ENCODE peak calls at places on chromosome 16, in four cellular contexts. One of them, this sample, is unnamed.

GRCh38 chr16:23807028-23807427 is 28.8 kb upstream of the PRKCB start:
- DNase-seq in H1: no peak
- DNase-seq in GM12878: no peak
- DNase-seq in HepG2: no peak
- DNase-seq in this sample: no peak

GRCh38 chr16:46972971-46973456 is 460 bp downstream of the DNAJA2 start:
- DNase-seq in H1: peak
- DNase-seq in GM12878: no peak
- DNase-seq in HepG2: peak
- DNase-seq in this sample: no peak

GRCh38 chr16:8929086-8929748 is 34.5 kb downstream of the USP7 start:
- DNase-seq in H1: no peak
- DNase-seq in GM12878: peak
- DNase-seq in HepG2: no peak
- DNase-seq in this sample: no peak

GRCh38 chr16:57303910-57304168 is 19.4 kb upstream of the PLLP start:
- DNase-seq in H1: no peak
- DNase-seq in GM12878: no peak
- DNase-seq in HepG2: no peak
- DNase-seq in this sample: no peak

GRCh38 chr16:6207124-6207523 is 1109.5 kb upstream of the EEF2KMT start:
- DNase-seq in H1: no peak
- DNase-seq in GM12878: no peak
- DNase-seq in HepG2: no peak
- DNase-seq in this sample: no peak

GRCh38 chr16:24463196-24463945 is 76.0 kb upstream of the RBBP6 start:
- DNase-seq in H1: no peak
- DNase-seq in GM12878: no peak
- DNase-seq in HepG2: no peak
- DNase-seq in this sample: no peak

GRCh38 chr16:26983426-26983825 is 83.3 kb upstream of the C16orf82 start:
- DNase-seq in H1: no peak
- DNase-seq in GM12878: no peak
- DNase-seq in HepG2: no peak
- DNase-seq in this sample: peak

GRCh38 chr16:75550211-75550662 is 5.8 kb downstream of the TMEM231 start:
- DNase-seq in H1: no peak
- DNase-seq in GM12878: peak
- DNase-seq in HepG2: peak
- DNase-seq in this sample: peak

GRCh38 chr16:73125860-73126259 is 77.9 kb upstream of the ZFHX3 start:
- DNase-seq in H1: no peak
- DNase-seq in GM12878: no peak
- DNase-seq in HepG2: no peak
- DNase-seq in this sample: no peak

GRCh38 chr16:31696968-31697743 is 169.5 kb downstream of the AHSP start:
- DNase-seq in H1: no peak
- DNase-seq in GM12878: no peak
- DNase-seq in HepG2: peak
- DNase-seq in this sample: peak

GRCh38 chr16:53043986-53044571 is 8.6 kb downstream of the CHD9NB start:
- DNase-seq in H1: peak
- DNase-seq in GM12878: no peak
- DNase-seq in HepG2: peak
- DNase-seq in this sample: peak

GRCh38 chr16:86202267-86202666 is 303.3 kb downstream of the IRF8 start:
- DNase-seq in H1: no peak
- DNase-seq in GM12878: no peak
- DNase-seq in HepG2: no peak
- DNase-seq in this sample: no peak

GRCh38 chr16:64172191-64172590 is 949.7 kb downstream of the CDH11 start:
- DNase-seq in H1: no peak
- DNase-seq in GM12878: no peak
- DNase-seq in HepG2: no peak
- DNase-seq in this sample: no peak

GRCh38 chr16:15672514-15673167 is 22.6 kb downstream of the NDE1 start:
- DNase-seq in H1: no peak
- DNase-seq in GM12878: no peak
- DNase-seq in HepG2: peak
- DNase-seq in this sample: peak

GRCh38 chr16:69620564-69620963 is 54.8 kb downstream of the NFAT5 start:
- DNase-seq in H1: no peak
- DNase-seq in GM12878: no peak
- DNase-seq in HepG2: no peak
- DNase-seq in this sample: no peak

GRCh38 chr16:80899804-80900592 is 95.6 kb upstream of the CDYL2 start:
- DNase-seq in H1: peak
- DNase-seq in GM12878: no peak
- DNase-seq in HepG2: peak
- DNase-seq in this sample: no peak

GRCh38 chr16:86252596-86252995 is 257.7 kb upstream of the FOXF1 start:
- DNase-seq in H1: peak
- DNase-seq in GM12878: no peak
- DNase-seq in HepG2: no peak
- DNase-seq in this sample: peak

GRCh38 chr16:27223226-27223610 is 19.9 kb downstream of the KDM8 start:
- DNase-seq in H1: no peak
- DNase-seq in GM12878: no peak
- DNase-seq in HepG2: no peak
- DNase-seq in this sample: no peak

GRCh38 chr16:89536886-89537548 is 23.5 kb upstream of the RPL13 start:
- DNase-seq in H1: no peak
- DNase-seq in GM12878: no peak
- DNase-seq in HepG2: no peak
- DNase-seq in this sample: no peak

GRCh38 chr16:30896890-30897730 is 696 bp downstream of the CTF1 start:
- DNase-seq in H1: peak
- DNase-seq in GM12878: no peak
- DNase-seq in HepG2: peak
- DNase-seq in this sample: peak

GRCh38 chr16:87800497-87800896 is 34.7 kb upstream of the KLHDC4 start:
- DNase-seq in H1: no peak
- DNase-seq in GM12878: no peak
- DNase-seq in HepG2: no peak
- DNase-seq in this sample: no peak

GRCh38 chr16:48321307-48322036 is 63.7 kb downstream of the SIAH1 start:
- DNase-seq in H1: no peak
- DNase-seq in GM12878: no peak
- DNase-seq in HepG2: no peak
- DNase-seq in this sample: no peak

GRCh38 chr16:9836118-9836736 is 346.0 kb downstream of the GRIN2A start:
- DNase-seq in H1: no peak
- DNase-seq in GM12878: no peak
- DNase-seq in HepG2: no peak
- DNase-seq in this sample: no peak

GRCh38 chr16:65660390-65660789 is 538.5 kb upstream of the CDH11 start:
- DNase-seq in H1: no peak
- DNase-seq in GM12878: no peak
- DNase-seq in HepG2: no peak
- DNase-seq in this sample: no peak

GRCh38 chr16:15854061-15854460 is 2.8 kb downstream of the MYH11 start:
- DNase-seq in H1: no peak
- DNase-seq in GM12878: no peak
- DNase-seq in HepG2: no peak
- DNase-seq in this sample: no peak

GRCh38 chr16:1379863-1380174 is 28.1 kb downstream of the GNPTG start:
- DNase-seq in H1: no peak
- DNase-seq in GM12878: no peak
- DNase-seq in HepG2: peak
- DNase-seq in this sample: peak

GRCh38 chr16:3076577-3076976 is 11.1 kb downstream of the IL32 start:
- DNase-seq in H1: no peak
- DNase-seq in GM12878: no peak
- DNase-seq in HepG2: no peak
- DNase-seq in this sample: no peak

GRCh38 chr16:3074860-3075545 is 9.6 kb downstream of the IL32 start:
- DNase-seq in H1: no peak
- DNase-seq in GM12878: peak
- DNase-seq in HepG2: no peak
- DNase-seq in this sample: no peak

GRCh38 chr16:3070608-3071111 is 5.2 kb downstream of the IL32 start:
- DNase-seq in H1: no peak
- DNase-seq in GM12878: no peak
- DNase-seq in HepG2: no peak
- DNase-seq in this sample: no peak

GRCh38 chr16:3071655-3072054 is 6.2 kb downstream of the IL32 start:
- DNase-seq in H1: no peak
- DNase-seq in GM12878: no peak
- DNase-seq in HepG2: no peak
- DNase-seq in this sample: no peak

GRCh38 chr16:3073448-3073847 is 8.0 kb downstream of the IL32 start:
- DNase-seq in H1: no peak
- DNase-seq in GM12878: no peak
- DNase-seq in HepG2: no peak
- DNase-seq in this sample: no peak
- H3K4me3 ChIP-seq in H1: no peak
- H3K4me3 ChIP-seq in GM12878: no peak
- H3K4me3 ChIP-seq in HepG2: no peak
- H3K4me3 ChIP-seq in this sample: no peak

DNA sequence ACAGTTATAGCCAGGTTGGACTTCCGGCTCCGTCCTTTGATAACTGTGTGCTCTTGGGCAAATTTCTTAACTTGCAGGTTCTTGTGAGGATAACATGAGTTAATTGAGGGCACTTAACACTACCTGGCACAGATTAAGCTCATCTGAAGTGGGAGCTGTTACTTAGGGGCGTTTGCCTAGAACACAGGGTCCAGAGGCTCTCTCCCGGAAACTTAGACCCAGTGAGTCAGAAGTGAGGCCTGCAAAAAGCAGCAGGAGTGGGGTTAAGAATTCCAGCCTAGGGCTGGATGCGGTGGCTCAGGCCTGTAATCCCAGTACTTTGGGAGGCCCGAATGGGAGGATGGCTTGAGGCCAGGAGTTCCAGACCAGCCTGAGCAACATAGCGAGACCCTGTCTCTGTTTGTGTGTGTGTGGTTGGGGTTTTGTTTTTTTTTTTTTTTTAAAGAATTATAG is 1.4 kb downstream of the MVP start:
- DNase-seq in H1: no peak
- DNase-seq in GM12878: no peak
- DNase-seq in HepG2: no peak
- DNase-seq in this sample: no peak
- TF ChIP-seq YY1 in H1: no peak
- TF ChIP-seq YY1 in GM12878: no peak
- TF ChIP-seq YY1 in HepG2: no peak
- TF ChIP-seq YY1 in this sample: no peak

GRCh38 chr16:82138478-82139285 is 31.3 kb downstream of the MPHOSPH6 start:
- DNase-seq in H1: no peak
- DNase-seq in GM12878: no peak
- DNase-seq in HepG2: no peak
- DNase-seq in this sample: no peak
- TF ChIP-seq SUZ12 in H1: no peak
- TF ChIP-seq SUZ12 in GM12878: no peak
- TF ChIP-seq SUZ12 in HepG2: no peak
- TF ChIP-seq SUZ12 in this sample: no peak

GRCh38 chr16:67166035-67166882 is 1.7 kb downstream of the HSF4 start:
- DNase-seq in H1: no peak
- DNase-seq in GM12878: no peak
- DNase-seq in HepG2: no peak
- DNase-seq in this sample: no peak
- H3K4me3 ChIP-seq in H1: no peak
- H3K4me3 ChIP-seq in GM12878: no peak
- H3K4me3 ChIP-seq in HepG2: no peak
- H3K4me3 ChIP-seq in this sample: no peak

GRCh38 chr16:55846598-55847346 is 13.9 kb upstream of the CES1 start:
- DNase-seq in H1: no peak
- DNase-seq in GM12878: no peak
- DNase-seq in HepG2: no peak
- DNase-seq in this sample: no peak

GRCh38 chr16:55843105-55843395 is 10.2 kb upstream of the CES1 start:
- DNase-seq in H1: no peak
- DNase-seq in GM12878: no peak
- DNase-seq in HepG2: no peak
- DNase-seq in this sample: no peak

GRCh38 chr16:55842369-55843104 is 9.6 kb upstream of the CES1 start:
- DNase-seq in H1: peak
- DNase-seq in GM12878: no peak
- DNase-seq in HepG2: peak
- DNase-seq in this sample: peak
- TF ChIP-seq YY1 in H1: no peak
- TF ChIP-seq YY1 in GM12878: no peak
- TF ChIP-seq YY1 in HepG2: no peak
- TF ChIP-seq YY1 in this sample: no peak

DNA sequence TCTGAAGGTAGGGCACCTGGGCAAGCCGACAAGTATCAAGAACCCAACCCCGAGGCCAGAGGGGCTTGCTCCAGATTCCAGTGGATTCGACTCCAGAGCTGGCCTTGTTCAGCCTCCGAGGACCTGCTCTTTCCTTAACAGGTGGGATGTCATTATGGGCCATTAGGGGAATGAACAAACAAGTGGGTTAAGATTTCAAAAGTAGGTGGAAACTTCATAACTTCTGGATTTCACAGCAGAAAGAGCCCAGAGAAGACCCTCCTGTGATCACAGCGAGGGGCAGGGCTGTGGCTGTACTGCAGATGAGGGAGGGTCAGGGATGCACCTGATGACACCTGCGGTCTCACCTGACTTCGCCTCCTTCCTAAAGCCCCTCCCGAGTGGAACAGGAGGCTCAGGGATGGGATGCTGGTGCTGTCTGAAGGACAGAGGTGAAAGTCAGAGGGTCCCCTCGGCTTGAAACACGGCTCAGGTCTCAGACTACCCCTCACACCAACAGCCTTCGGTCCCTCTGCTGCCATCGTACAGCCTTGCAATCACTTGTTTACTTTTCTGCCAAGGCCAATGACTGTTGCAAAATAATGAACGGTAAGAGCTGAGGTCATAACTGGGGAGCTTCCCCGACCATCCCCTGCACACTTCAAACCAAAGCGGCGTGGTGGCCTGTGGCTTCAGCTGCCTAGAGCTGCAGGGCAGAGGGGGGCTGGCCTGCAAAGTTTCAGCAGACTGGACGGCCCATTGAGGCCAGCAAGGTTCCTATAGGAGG is 5.5 kb downstream of the PAM16 start:
- DNase-seq in H1: no peak
- DNase-seq in GM12878: no peak
- DNase-seq in HepG2: peak
- DNase-seq in this sample: no peak
- TF ChIP-seq SUZ12 in H1: no peak
- TF ChIP-seq SUZ12 in GM12878: no peak
- TF ChIP-seq SUZ12 in HepG2: no peak
- TF ChIP-seq SUZ12 in this sample: no peak

This sample was measured in NT2/D1.